ENCODE peak calls at places on chromosomes 4 and X, in eight cellular contexts. One of them, this sample, is unnamed.

GRCh38 chr4:126530996-126531585 is 1101.7 kb upstream of the INTU start:
- DNase-seq in activated gamma-delta T cell treated with Interleukin-2 at 50 U/mL for 16 hours: no peak
- DNase-seq in amniotic stem cell: no peak
- DNase-seq in ELF-1: no peak
- DNase-seq in RKO: no peak
- DNase-seq in body of pancreas: no peak
- DNase-seq in spleen: no peak
- DNase-seq in Right ventricle myocardium superior: no peak
- DNase-seq in this sample: no peak

GRCh38 chr4:53646792-53647191 is 55.5 kb upstream of the LNX1 start:
- DNase-seq in activated gamma-delta T cell treated with Interleukin-2 at 50 U/mL for 16 hours: no peak
- DNase-seq in amniotic stem cell: no peak
- DNase-seq in ELF-1: no peak
- DNase-seq in RKO: no peak
- DNase-seq in body of pancreas: no peak
- DNase-seq in spleen: no peak
- DNase-seq in Right ventricle myocardium superior: no peak
- DNase-seq in this sample: no peak

GRCh38 chr4:76640252-76640925 is 205.4 kb downstream of the SHROOM3 start:
- DNase-seq in activated gamma-delta T cell treated with Interleukin-2 at 50 U/mL for 16 hours: no peak
- DNase-seq in amniotic stem cell: no peak
- DNase-seq in ELF-1: no peak
- DNase-seq in RKO: no peak
- DNase-seq in body of pancreas: peak; percentile 37
- DNase-seq in spleen: no peak
- DNase-seq in Right ventricle myocardium superior: no peak
- DNase-seq in this sample: no peak

GRCh38 chr4:184370711-184371389 is 103.5 kb downstream of the IRF2 start:
- DNase-seq in activated gamma-delta T cell treated with Interleukin-2 at 50 U/mL for 16 hours: no peak
- DNase-seq in amniotic stem cell: no peak
- DNase-seq in ELF-1: no peak
- DNase-seq in RKO: no peak
- DNase-seq in body of pancreas: no peak
- DNase-seq in spleen: no peak
- DNase-seq in Right ventricle myocardium superior: no peak
- DNase-seq in this sample: no peak

GRCh38 chrX:82218361-82218760 is 1016.5 kb downstream of the SH3BGRL start:
- DNase-seq in activated gamma-delta T cell treated with Interleukin-2 at 50 U/mL for 16 hours: no peak
- DNase-seq in amniotic stem cell: no peak
- DNase-seq in ELF-1: peak; percentile 7
- DNase-seq in RKO: peak; percentile 81
- DNase-seq in body of pancreas: no peak
- DNase-seq in spleen: no peak
- DNase-seq in Right ventricle myocardium superior: no peak
- DNase-seq in this sample: no peak

GRCh38 chr4:71333960-71334951 is 4.6 kb upstream of the SLC4A4 start:
- DNase-seq in activated gamma-delta T cell treated with Interleukin-2 at 50 U/mL for 16 hours: no peak
- DNase-seq in amniotic stem cell: no peak
- DNase-seq in ELF-1: no peak
- DNase-seq in RKO: no peak
- DNase-seq in body of pancreas: peak; percentile 49
- DNase-seq in spleen: no peak
- DNase-seq in Right ventricle myocardium superior: no peak
- DNase-seq in this sample: no peak

GRCh38 chr4:121307441-121308327 is 73.1 kb downstream of the QRFPR start:
- DNase-seq in activated gamma-delta T cell treated with Interleukin-2 at 50 U/mL for 16 hours: peak; percentile 27
- DNase-seq in amniotic stem cell: no peak
- DNase-seq in ELF-1: peak; percentile 47
- DNase-seq in RKO: peak; percentile 51
- DNase-seq in body of pancreas: peak; percentile 3
- DNase-seq in spleen: no peak
- DNase-seq in Right ventricle myocardium superior: no peak
- DNase-seq in this sample: peak; percentile 3

GRCh38 chr4:85769009-85769408 is 294.1 kb downstream of the ARHGAP24 start:
- DNase-seq in activated gamma-delta T cell treated with Interleukin-2 at 50 U/mL for 16 hours: no peak
- DNase-seq in amniotic stem cell: no peak
- DNase-seq in ELF-1: no peak
- DNase-seq in RKO: no peak
- DNase-seq in body of pancreas: no peak
- DNase-seq in spleen: no peak
- DNase-seq in Right ventricle myocardium superior: no peak
- DNase-seq in this sample: no peak

GRCh38 chr4:182320580-182320979 is 77.4 kb downstream of the TENM3 start:
- DNase-seq in activated gamma-delta T cell treated with Interleukin-2 at 50 U/mL for 16 hours: no peak
- DNase-seq in amniotic stem cell: no peak
- DNase-seq in ELF-1: no peak
- DNase-seq in RKO: no peak
- DNase-seq in body of pancreas: no peak
- DNase-seq in spleen: no peak
- DNase-seq in Right ventricle myocardium superior: no peak
- DNase-seq in this sample: no peak

GRCh38 chr4:81988178-81988577 is 385.6 kb downstream of the HNRNPD start:
- DNase-seq in activated gamma-delta T cell treated with Interleukin-2 at 50 U/mL for 16 hours: no peak
- DNase-seq in amniotic stem cell: no peak
- DNase-seq in ELF-1: no peak
- DNase-seq in RKO: no peak
- DNase-seq in body of pancreas: no peak
- DNase-seq in spleen: no peak
- DNase-seq in Right ventricle myocardium superior: no peak
- DNase-seq in this sample: no peak

GRCh38 chr4:101348367-101348827 is 1.1 kb upstream of the PPP3CA start:
- DNase-seq in activated gamma-delta T cell treated with Interleukin-2 at 50 U/mL for 16 hours: no peak
- DNase-seq in amniotic stem cell: no peak
- DNase-seq in ELF-1: no peak
- DNase-seq in RKO: peak; percentile 29
- DNase-seq in body of pancreas: no peak
- DNase-seq in spleen: no peak
- DNase-seq in Right ventricle myocardium superior: no peak
- DNase-seq in this sample: no peak

GRCh38 chr4:87807402-87807801 is 8.0 kb downstream of the IBSP start:
- DNase-seq in activated gamma-delta T cell treated with Interleukin-2 at 50 U/mL for 16 hours: no peak
- DNase-seq in amniotic stem cell: no peak
- DNase-seq in ELF-1: no peak
- DNase-seq in RKO: no peak
- DNase-seq in body of pancreas: no peak
- DNase-seq in spleen: no peak
- DNase-seq in Right ventricle myocardium superior: no peak
- DNase-seq in this sample: no peak

GRCh38 chrX:134746379-134746723 is 88.1 kb upstream of the PLAC1 start:
- DNase-seq in activated gamma-delta T cell treated with Interleukin-2 at 50 U/mL for 16 hours: no peak
- DNase-seq in amniotic stem cell: no peak
- DNase-seq in ELF-1: no peak
- DNase-seq in RKO: no peak
- DNase-seq in body of pancreas: no peak
- DNase-seq in spleen: no peak
- DNase-seq in Right ventricle myocardium superior: no peak
- DNase-seq in this sample: no peak

GRCh38 chrX:153638041-153638371 is 9.0 kb upstream of the DUSP9 start:
- DNase-seq in activated gamma-delta T cell treated with Interleukin-2 at 50 U/mL for 16 hours: no peak
- DNase-seq in amniotic stem cell: no peak
- DNase-seq in ELF-1: no peak
- DNase-seq in RKO: no peak
- DNase-seq in body of pancreas: no peak
- DNase-seq in spleen: peak; percentile 64
- DNase-seq in Right ventricle myocardium superior: no peak
- DNase-seq in this sample: no peak

GRCh38 chrX:132692066-132692465 is 203.2 kb upstream of the MBNL3 start:
- DNase-seq in activated gamma-delta T cell treated with Interleukin-2 at 50 U/mL for 16 hours: no peak
- DNase-seq in amniotic stem cell: no peak
- DNase-seq in ELF-1: no peak
- DNase-seq in RKO: no peak
- DNase-seq in body of pancreas: peak; percentile 23
- DNase-seq in spleen: no peak
- DNase-seq in Right ventricle myocardium superior: no peak
- DNase-seq in this sample: no peak

GRCh38 chrX:98480606-98481005 is 1596.9 kb downstream of the RPA4 start:
- DNase-seq in activated gamma-delta T cell treated with Interleukin-2 at 50 U/mL for 16 hours: no peak
- DNase-seq in amniotic stem cell: no peak
- DNase-seq in ELF-1: no peak
- DNase-seq in RKO: no peak
- DNase-seq in body of pancreas: no peak
- DNase-seq in spleen: no peak
- DNase-seq in Right ventricle myocardium superior: no peak
- DNase-seq in this sample: no peak

GRCh38 chr4:38743866-38744265 is 38.9 kb downstream of the TLR10 start:
- DNase-seq in activated gamma-delta T cell treated with Interleukin-2 at 50 U/mL for 16 hours: no peak
- DNase-seq in amniotic stem cell: no peak
- DNase-seq in ELF-1: no peak
- DNase-seq in RKO: no peak
- DNase-seq in body of pancreas: no peak
- DNase-seq in spleen: no peak
- DNase-seq in Right ventricle myocardium superior: no peak
- DNase-seq in this sample: no peak